ENCODE peak calls at places on chromosomes 5 and 9, in six cellular contexts. J is ovary, Y is lower leg skin, R is right lobe of liver, X is MM.1S, E is choroid plexus epithelial cell. L is an unnamed sample.

GRCh38 chr5:6724321-6724929 is 11.2 kb downstream of the TENT4A start:
- DNase-seq in X (no peak), J (no peak), E (no peak), Y (no peak), R (no peak), L (no peak)

GRCh38 chr5:144522698-144523097 is 352.0 kb downstream of the KCTD16 start:
- DNase-seq in Y (no peak), X (no peak), J (no peak), E (no peak), R (no peak), L (no peak)

GRCh38 chr9:124297553-124297905 is 39.8 kb downstream of the NEK6 start:
- DNase-seq in R (peak; percentile 64), J (peak; percentile 53), Y (peak; percentile 95), X (no peak), E (peak; percentile 96), L (peak; percentile 86)

GRCh38 chr9:13957089-13957488 is 356.9 kb downstream of the NFIB start:
- DNase-seq in R (no peak), J (no peak), X (peak; percentile 23), Y (no peak), E (no peak), L (no peak)

GRCh38 chr5:144187699-144188294 is 17.1 kb downstream of the KCTD16 start:
- DNase-seq in J (no peak), E (peak; percentile 99), X (peak; percentile 92), Y (no peak), R (peak; percentile 36), L (peak; percentile 75)

GRCh38 chr9:90987566-90987965 is 185.9 kb downstream of the SYK start:
- DNase-seq in J (no peak), E (no peak), R (no peak), X (no peak), Y (no peak), L (no peak)

GRCh38 chr5:16492398-16493175 is 27.0 kb upstream of the ZNF622 start:
- DNase-seq in E (peak; percentile 97), Y (peak; percentile 93), X (no peak), R (no peak), J (peak; percentile 25), L (peak; percentile 61)

GRCh38 chr5:156631005-156631404 is 219.1 kb upstream of the PPP1R2B start:
- DNase-seq in R (no peak), E (no peak), X (no peak), Y (no peak), J (no peak), L (no peak)

GRCh38 chr5:6419340-6419852 is 29.3 kb upstream of the UBE2QL1 start:
- DNase-seq in R (no peak), Y (no peak), E (no peak), J (no peak), X (no peak), L (no peak)

GRCh38 chr5:149337746-149338145 is 7.6 kb upstream of the GRPEL2 start:
- DNase-seq in X (no peak), E (no peak), Y (no peak), R (no peak), J (no peak), L (no peak)

GRCh38 chr5:172594431-172594830 is 46.6 kb upstream of the NEURL1B start:
- DNase-seq in E (no peak), Y (peak; percentile 72), J (no peak), R (no peak), X (no peak), L (no peak)

GRCh38 chr5:135026645-135027317 is 7.2 kb downstream of the PITX1 start:
- DNase-seq in R (peak; percentile 10), J (no peak), Y (no peak), X (no peak), E (no peak), L (no peak)

GRCh38 chr9:137912671-137913070 is 35.1 kb downstream of the CACNA1B start:
- DNase-seq in Y (peak; percentile 70), X (no peak), E (no peak), J (no peak), R (no peak), L (no peak)

GRCh38 chr9:122126340-122127333 is 32.9 kb downstream of the NDUFA8 start:
- DNase-seq in Y (no peak), R (no peak), E (peak; percentile 43), J (no peak), X (no peak), L (no peak)
- H3K4me3 ChIP-seq in Y (no peak overlapping the region), R (no peak overlapping the region), E (peak overlapping the region; percentile 49), J (no peak overlapping the region), X (peak overlapping the region; percentile 20), L (peak overlapping the region; percentile 29)

GRCh38 chr9:100601216-100601615 is 23.3 kb downstream of the CAVIN4 start:
- DNase-seq in Y (no peak), J (no peak), E (peak; percentile 83), R (peak; percentile 26), X (peak; percentile 77), L (no peak)
- TF ChIP-seq CTCF in Y (no peak), J (no peak), E (peak; percentile 92), R (peak; percentile 54), X (peak; percentile 88), L (peak; percentile 76)

DNA sequence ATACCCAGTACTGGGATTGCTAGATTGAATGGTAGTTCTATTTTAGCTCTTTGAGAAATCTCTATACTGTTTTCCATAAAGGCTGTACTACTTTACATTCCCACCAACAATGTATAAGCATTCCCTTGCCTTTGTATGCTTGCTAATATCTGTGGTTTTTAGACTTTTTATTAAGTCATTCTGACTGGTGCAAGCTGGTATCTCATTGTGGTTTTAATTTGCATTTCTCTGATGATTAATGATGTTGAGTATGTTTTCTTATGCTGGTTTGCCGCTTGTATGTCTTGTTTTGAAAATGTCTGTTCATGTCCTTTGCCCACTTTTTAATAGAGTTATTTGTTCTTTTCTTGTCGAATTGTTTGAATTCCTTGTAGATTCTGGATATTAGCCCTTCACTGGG is 512.7 kb upstream of the PAPPA start:
- DNase-seq in J (no peak), Y (no peak), X (no peak), R (no peak), E (peak; percentile 76), L (no peak)
- H3K4me3 ChIP-seq in J (no peak overlapping the region), Y (no peak overlapping the region), X (no peak overlapping the region), R (no peak overlapping the region), E (no peak overlapping the region), L (no peak overlapping the region)

GRCh38 chr5:76601470-76601869 is 21.7 kb downstream of the F2RL2 start:
- DNase-seq in Y (no peak), X (peak; percentile 54), R (no peak), J (no peak), E (peak; percentile 88), L (no peak)

GRCh38 chr5:76604838-76605237 is 18.4 kb downstream of the F2RL2 start:
- DNase-seq in X (no peak), Y (no peak), J (no peak), E (peak; percentile 78), R (no peak), L (no peak)

GRCh38 chr5:76607353-76607871 is 15.8 kb downstream of the F2RL2 start:
- DNase-seq in J (no peak), X (no peak), R (no peak), Y (no peak), E (peak; percentile 43), L (no peak)

GRCh38 chr5:76606665-76607064 is 16.5 kb downstream of the F2RL2 start:
- DNase-seq in Y (no peak), X (no peak), R (no peak), J (no peak), E (no peak), L (no peak)

GRCh38 chr5:76602094-76602726 is 21.0 kb downstream of the F2RL2 start:
- DNase-seq in J (no peak), E (peak; percentile 73), X (no peak), R (no peak), Y (no peak), L (no peak)
- TF ChIP-seq CTCF in J (no peak), E (peak; percentile 70), X (peak; percentile 12), R (peak; percentile 6), Y (no peak), L (peak; percentile 38)

GRCh38 chr9:107340920-107341632 is 58.0 kb downstream of the RAD23B start:
- DNase-seq in X (peak; percentile 78), J (peak; percentile 71), E (peak; percentile 77), R (peak; percentile 86), Y (peak; percentile 95), L (peak; percentile 14)
- H3K4me3 ChIP-seq in X (peak overlapping the region; percentile 56), J (no peak overlapping the region), E (no peak overlapping the region), R (peak overlapping the region; percentile 37), Y (no peak overlapping the region), L (no peak overlapping the region)

L was measured in kidney epithelial cell.